ENCODE peak calls at places on chromosomes 7 and 10, in five cellular contexts. Y is stimulated activated CD8-positive, alpha-beta memory T cell treated with anti-CD3 and anti-CD28 coated beads, Interleukin-7, amount 100 ng/mL, for 1 hour; J is H1; G is hepatocyte; V is psoas muscle. X is an unnamed sample.

GRCh38 chr10:109062371-109062770 is 860.9 kb downstream of the XPNPEP1 start:
- DNase-seq in Y (no peak), J (no peak), G (peak), V (no peak), X (no peak)

GRCh38 chr10:29033311-29033940 is 255.4 kb upstream of the LYZL1 start:
- DNase-seq in Y (no peak), J (no peak), G (no peak), V (no peak), X (no peak)

GRCh38 chr7:128814496-128814895 is 15.7 kb upstream of the FLNC start:
- DNase-seq in Y (no peak), J (no peak), G (no peak), V (no peak), X (no peak)

GRCh38 chr7:7165372-7165771 is 17.0 kb upstream of the C1GALT1 start:
- DNase-seq in Y (no peak), J (no peak), G (no peak), V (no peak), X (no peak)

GRCh38 chr10:65684896-65685295 is 1240.9 kb upstream of the LRRTM3 start:
- DNase-seq in Y (no peak), J (no peak), G (peak), V (no peak), X (no peak)

GRCh38 chr10:110676016-110676415 is 31.9 kb downstream of the RBM20 start:
- DNase-seq in Y (no peak), J (no peak), G (no peak), V (no peak), X (no peak)

GRCh38 chr7:142384508-142384922 is 126.7 kb upstream of the PRSS58 start:
- DNase-seq in Y (no peak), J (no peak), G (no peak), V (peak), X (no peak)

GRCh38 chr7:137886706-137887105 is 39.9 kb upstream of the DGKI start:
- DNase-seq in Y (no peak), J (no peak), G (no peak), V (no peak), X (no peak)

GRCh38 chr7:129613016-129613337 is 1.5 kb downstream of the NRF1 start:
- DNase-seq in Y (no peak), J (no peak), G (no peak), V (no peak), X (no peak)

GRCh38 chr10:119235381-119235780 is 28.0 kb downstream of the GRK5 start:
- DNase-seq in Y (no peak), J (no peak), G (no peak), V (no peak), X (peak)

GRCh38 chr7:771241-772004 is 44.3 kb upstream of the PRKAR1B start:
- DNase-seq in Y (no peak), J (no peak), G (peak), V (peak), X (no peak)

GRCh38 chr10:73076361-73077183 is 20.1 kb downstream of the P4HA1 start:
- DNase-seq in Y (no peak), J (no peak), G (peak), V (no peak), X (peak)

GRCh38 chr10:124999433-125000365 is 57.8 kb downstream of the ZRANB1 start:
- DNase-seq in Y (no peak), J (no peak), G (no peak), V (peak), X (no peak)

GRCh38 chr10:68959695-68960524 is 3.9 kb downstream of the DDX21 start:
- DNase-seq in Y (no peak), J (no peak), G (no peak), V (no peak), X (no peak)

GRCh38 chr10:111076191-111076681 is 593 bp upstream of the ADRA2A start:
- DNase-seq in Y (no peak), J (peak), G (peak), V (peak), X (no peak)

GRCh38 chr7:54796853-54797252 is 37.8 kb upstream of the SEC61G start:
- DNase-seq in Y (no peak), J (no peak), G (no peak), V (no peak), X (no peak)

GRCh38 chr7:132400667-132401142 is 175.6 kb downstream of the PLXNA4 start:
- DNase-seq in Y (no peak), J (no peak), G (no peak), V (peak), X (peak)

GRCh38 chr7:20417260-20417659 is 86.6 kb downstream of the ITGB8 start:
- DNase-seq in Y (no peak), J (no peak), G (no peak), V (no peak), X (no peak)

GRCh38 chr10:103698266-103698665 is 157.1 kb downstream of the SH3PXD2A start:
- DNase-seq in Y (no peak), J (no peak), G (no peak), V (no peak), X (no peak)

GRCh38 chr10:70126700-70127395 is 5.8 kb downstream of the AIFM2 start:
- DNase-seq in Y (no peak), J (no peak), G (no peak), V (peak), X (no peak)

GRCh38 chr10:15182541-15183207 is 14.2 kb upstream of the NMT2 start:
- DNase-seq in Y (no peak), J (no peak), G (peak), V (no peak), X (no peak)

GRCh38 chr7:136496526-136496925 is 371.9 kb upstream of the CHRM2 start:
- DNase-seq in Y (no peak), J (no peak), G (no peak), V (no peak), X (no peak)

GRCh38 chr7:84757756-84758155 is 429.1 kb downstream of the SEMA3D start:
- DNase-seq in Y (no peak), J (no peak), G (no peak), V (no peak), X (no peak)

GRCh38 chr7:148773344-148773743 is 74.6 kb downstream of the CUL1 start:
- DNase-seq in Y (no peak), J (no peak), G (no peak), V (no peak), X (no peak)

GRCh38 chr7:158743219-158743618 is 38.6 kb upstream of the NCAPG2 start:
- DNase-seq in Y (no peak), J (no peak), G (no peak), V (no peak), X (no peak)

GRCh38 chr7:26081627-26082026 is 70.4 kb upstream of the NFE2L3 start:
- DNase-seq in Y (no peak), J (no peak), G (peak), V (no peak), X (no peak)

GRCh38 chr10:55287346-55287745 is 486.3 kb upstream of the PCDH15 start:
- DNase-seq in Y (no peak), J (no peak), G (no peak), V (no peak), X (no peak)

GRCh38 chr7:95863-96260 is 96.5 kb upstream of the FAM20C start:
- DNase-seq in Y (no peak), J (no peak), G (no peak), V (no peak), X (no peak)

GRCh38 chr7:117127585-117128168 is 174.4 kb downstream of the ST7 start:
- DNase-seq in Y (no peak), J (no peak), G (peak), V (no peak), X (no peak)

GRCh38 chr7:92794386-92794785 is 42.0 kb downstream of the CDK6 start:
- DNase-seq in Y (no peak), J (no peak), G (no peak), V (no peak), X (no peak)

GRCh38 chr7:54664235-54665228 is 94.5 kb downstream of the SEC61G start:
- DNase-seq in Y (no peak), J (peak), G (peak), V (peak), X (peak)

GRCh38 chr7:143931739-143932138 is 3.3 kb upstream of the OR2F2 start:
- DNase-seq in Y (no peak), J (no peak), G (no peak), V (no peak), X (no peak)

GRCh38 chr7:81268551-81268950 is 349.7 kb upstream of the SEMA3C start:
- DNase-seq in Y (no peak), J (no peak), G (no peak), V (no peak), X (no peak)

X was measured in occipital lobe.